ENCODE peak calls at places on chromosomes 3 and 15, in six cellular contexts. N is fibroblast of the aortic adventitia, G is left ventricle myocardium inferior, E is fibroblast of lung, I is prostate gland, B is bronchial epithelial cell. L is an unnamed sample.

GRCh38 chr3:10473581-10474438 is 31.6 kb downstream of the ATP2B2 start:
- DNase-seq in N (no peak), G (no peak), E (no peak), I (no peak), B (no peak), L (no peak)

GRCh38 chr3:60282840-60283239 is 968.4 kb downstream of the FHIT start:
- DNase-seq in N (no peak), G (no peak), E (no peak), I (no peak), B (no peak), L (no peak)

GRCh38 chr3:11757441-11757875 is 89.2 kb downstream of the TAMM41 start:
- DNase-seq in N (peak), G (no peak), E (peak), I (no peak), B (no peak), L (peak)

GRCh38 chr15:99430881-99431401 is 134.8 kb upstream of the MEF2A start:
- DNase-seq in N (no peak), G (peak), E (no peak), I (no peak), B (no peak), L (no peak)

GRCh38 chr3:95341314-95341713 is 1278.5 kb downstream of the NSUN3 start:
- DNase-seq in N (no peak), G (no peak), E (no peak), I (no peak), B (no peak), L (no peak)

GRCh38 chr3:38003371-38003816 is 12.8 kb downstream of the VILL start:
- DNase-seq in N (peak), G (peak), E (peak), I (peak), B (no peak), L (no peak)

GRCh38 chr3:182889948-182890629 is 90.2 kb downstream of the DCUN1D1 start:
- DNase-seq in N (no peak), G (no peak), E (peak), I (peak), B (peak), L (no peak)

GRCh38 chr3:154538566-154539360 is 108.8 kb upstream of the GPR149 start:
- DNase-seq in N (peak), G (no peak), E (no peak), I (no peak), B (peak), L (no peak)

GRCh38 chr3:106343841-106344240 is 475.0 kb upstream of the CBLB start:
- DNase-seq in N (no peak), G (no peak), E (no peak), I (no peak), B (no peak), L (no peak)

GRCh38 chr3:4776980-4777581 is 202.2 kb upstream of the BHLHE40 start:
- DNase-seq in N (peak), G (no peak), E (no peak), I (peak), B (peak), L (no peak)

GRCh38 chr3:25508433-25508832 is 80.4 kb downstream of the RARB start:
- DNase-seq in N (no peak), G (no peak), E (no peak), I (no peak), B (no peak), L (no peak)

GRCh38 chr3:128846501-128846900 is 32.9 kb upstream of the ACAD9 start:
- DNase-seq in N (no peak), G (no peak), E (no peak), I (no peak), B (no peak), L (no peak)

GRCh38 chr15:71049706-71050422 is 65.4 kb upstream of the THSD4 start:
- DNase-seq in N (peak), G (no peak), E (peak), I (no peak), B (peak), L (peak)

GRCh38 chr3:59877263-59877662 is 827.4 kb upstream of the CFAP20DC start:
- DNase-seq in N (no peak), G (no peak), E (no peak), I (no peak), B (no peak), L (no peak)

GRCh38 chr15:83816124-83816883 is 162.4 kb downstream of the ADAMTSL3 start:
- DNase-seq in N (no peak), G (no peak), E (no peak), I (no peak), B (no peak), L (no peak)

GRCh38 chr3:27885641-27886040 is 163.5 kb upstream of the EOMES start:
- DNase-seq in N (no peak), G (no peak), E (no peak), I (no peak), B (no peak), L (no peak)

GRCh38 chr3:134326760-134327593 is 47.3 kb downstream of the AMOTL2 start:
- DNase-seq in N (peak), G (peak), E (peak), I (no peak), B (peak), L (peak)

GRCh38 chr3:10941972-10942371 is 50.6 kb upstream of the SLC6A1 start:
- DNase-seq in N (no peak), G (no peak), E (no peak), I (no peak), B (peak), L (peak)

GRCh38 chr3:48655586-48655985 is 7.1 kb downstream of the CELSR3 start:
- DNase-seq in N (no peak), G (no peak), E (no peak), I (no peak), B (no peak), L (no peak)

GRCh38 chr15:47987461-47987860 is 133.3 kb upstream of the SLC24A5 start:
- DNase-seq in N (no peak), G (no peak), E (no peak), I (no peak), B (no peak), L (no peak)

GRCh38 chr15:26352406-26352805 is 420.5 kb downstream of the GABRB3 start:
- DNase-seq in N (no peak), G (no peak), E (no peak), I (no peak), B (no peak), L (no peak)

GRCh38 chr3:120450261-120450913 is 405 bp downstream of the FSTL1 start:
- DNase-seq in N (no peak), G (peak), E (peak), I (peak), B (no peak), L (no peak)

GRCh38 chr3:98500019-98500418 is 2.5 kb downstream of the OR5K2 start:
- DNase-seq in N (no peak), G (no peak), E (no peak), I (no peak), B (peak), L (no peak)

GRCh38 chr15:91891788-91892187 is 38.3 kb downstream of the SLCO3A1 start:
- DNase-seq in N (no peak), G (peak), E (no peak), I (no peak), B (no peak), L (no peak)

GRCh38 chr15:48644498-48644826 is 1.0 kb downstream of the FBN1 start:
- DNase-seq in N (peak), G (peak), E (peak), I (no peak), B (no peak), L (no peak)

GRCh38 chr15:92974183-92974915 is 74.2 kb downstream of the CHD2 start:
- DNase-seq in N (no peak), G (no peak), E (no peak), I (no peak), B (no peak), L (no peak)

GRCh38 chr3:72892081-72892763 is 4.4 kb downstream of the GXYLT2 start:
- DNase-seq in N (peak), G (no peak), E (peak), I (no peak), B (peak), L (peak)

GRCh38 chr3:144362126-144362525 is 390.5 kb downstream of the DIPK2A start:
- DNase-seq in N (no peak), G (no peak), E (peak), I (no peak), B (peak), L (no peak)

GRCh38 chr3:189160519-189161309 is 11.1 kb upstream of the TPRG1 start:
- DNase-seq in N (no peak), G (no peak), E (no peak), I (no peak), B (peak), L (no peak)

GRCh38 chr3:108202834-108203233 is 19.4 kb downstream of the IFT57 start:
- DNase-seq in N (no peak), G (no peak), E (no peak), I (no peak), B (no peak), L (peak)

GRCh38 chr3:158791259-158791920 is 10.5 kb upstream of the MFSD1 start:
- DNase-seq in N (peak), G (no peak), E (peak), I (no peak), B (peak), L (peak)

GRCh38 chr3:197478746-197479668 is 76.8 kb downstream of the BDH1 start:
- DNase-seq in N (no peak), G (no peak), E (no peak), I (no peak), B (peak), L (peak)

GRCh38 chr3:127209155-127209839 is 16.4 kb downstream of the PRR23E start:
- DNase-seq in N (no peak), G (no peak), E (no peak), I (no peak), B (no peak), L (no peak)

GRCh38 chr3:57758686-57759085 is 2.6 kb downstream of the SLMAP start:
- DNase-seq in N (peak), G (no peak), E (peak), I (no peak), B (peak), L (no peak)

GRCh38 chr3:187767266-187768032 is 22.2 kb upstream of the BCL6 start:
- DNase-seq in N (peak), G (no peak), E (peak), I (no peak), B (peak), L (peak)

DNA sequence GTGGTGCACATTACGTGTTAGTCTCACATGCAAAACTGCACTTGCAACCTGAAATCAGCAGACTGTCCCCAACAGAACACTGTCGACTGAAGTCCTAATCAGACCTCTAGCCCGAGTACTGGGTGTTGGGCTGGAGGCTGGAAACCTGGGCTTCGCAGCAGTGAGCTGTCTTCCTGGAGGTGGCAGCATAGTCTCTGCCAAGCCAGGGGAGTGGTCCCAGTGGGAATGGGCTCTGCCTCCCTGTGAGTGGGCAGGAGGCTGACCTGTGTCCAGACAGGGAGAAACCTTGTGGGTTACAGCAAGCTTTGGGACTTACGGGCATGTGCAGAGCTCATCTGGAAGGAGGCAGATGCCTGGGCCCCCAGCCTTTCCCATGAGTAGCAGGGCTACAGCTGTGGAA is 38.2 kb upstream of the MYZAP start:
- DNase-seq in N (no peak), G (no peak), E (no peak), I (no peak), B (no peak), L (no peak)
- TF ChIP-seq CTCF in N (no peak), G (no peak), E (no peak), I (no peak), B (no peak), L (no peak)

GRCh38 chr15:87099916-87100315 is 1020.2 kb downstream of the AGBL1 start:
- DNase-seq in N (no peak), G (no peak), E (no peak), I (no peak), B (peak), L (no peak)
- TF ChIP-seq CTCF in N (no peak), G (no peak), E (no peak), I (no peak), B (no peak), L (no peak)

GRCh38 chr15:52329980-52330379 is 34.4 kb upstream of the MYO5C start:
- DNase-seq in N (no peak), G (no peak), E (no peak), I (no peak), B (no peak), L (no peak)

GRCh38 chr15:52329150-52329549 is 33.5 kb upstream of the MYO5C start:
- DNase-seq in N (no peak), G (no peak), E (no peak), I (no peak), B (no peak), L (no peak)

GRCh38 chr15:52328680-52329079 is 33.1 kb upstream of the MYO5C start:
- DNase-seq in N (no peak), G (no peak), E (no peak), I (no peak), B (no peak), L (no peak)

GRCh38 chr15:52334491-52335160 is 39.0 kb upstream of the MYO5C start:
- DNase-seq in N (peak), G (no peak), E (no peak), I (no peak), B (peak), L (peak)

GRCh38 chr15:52331490-52332240 is 36.1 kb upstream of the MYO5C start:
- DNase-seq in N (peak), G (no peak), E (peak), I (peak), B (peak), L (peak)
- TF ChIP-seq CTCF in N (peak), G (peak), E (peak), I (peak), B (peak), L (peak)

GRCh38 chr15:69955240-69955894 is 142.3 kb downstream of the TLE3 start:
- DNase-seq in N (no peak), G (no peak), E (no peak), I (no peak), B (no peak), L (no peak)
- TF ChIP-seq CTCF in N (no peak), G (no peak), E (no peak), I (no peak), B (no peak), L (no peak)

GRCh38 chr15:80693682-80694623 is 1.2 kb upstream of the ABHD17C start:
- DNase-seq in N (no peak), G (no peak), E (peak), I (peak), B (no peak), L (no peak)

GRCh38 chr15:80697316-80697715 is 2.2 kb downstream of the ABHD17C start:
- DNase-seq in N (no peak), G (no peak), E (no peak), I (no peak), B (no peak), L (no peak)

GRCh38 chr15:80695099-80695910 is at the start of gene ABHD17C:
- DNase-seq in N (peak), G (peak), E (peak), I (peak), B (no peak), L (peak)

GRCh38 chr15:80694624-80695098 is 449 bp upstream of the ABHD17C start:
- DNase-seq in N (peak), G (peak), E (no peak), I (no peak), B (no peak), L (no peak)

GRCh38 chr15:80695911-80696651 is 971 bp downstream of the ABHD17C start:
- DNase-seq in N (peak), G (peak), E (peak), I (peak), B (peak), L (peak)
- TF ChIP-seq CTCF in N (peak), G (peak), E (peak), I (peak), B (peak), L (peak)

DNA sequence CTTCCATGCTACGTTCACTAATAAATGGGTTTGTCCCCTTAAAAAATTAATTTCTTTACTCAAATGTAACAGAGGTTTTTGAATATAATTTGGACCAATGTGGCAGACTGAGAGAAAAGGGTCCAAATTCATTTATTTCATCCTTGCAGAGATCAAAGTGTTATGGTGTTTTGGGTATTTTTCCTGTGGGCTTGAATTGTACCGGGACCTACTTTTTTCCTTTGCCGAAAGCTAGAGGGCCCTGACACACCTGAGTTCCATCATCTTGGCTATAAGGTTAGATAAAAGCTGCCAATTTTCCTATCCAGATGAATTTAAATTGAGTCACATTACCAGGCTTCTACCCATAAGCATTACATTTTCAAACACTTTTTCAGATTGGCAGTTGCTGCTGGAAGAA is 893 bp downstream of the CCNB2 start:
- DNase-seq in N (no peak), G (no peak), E (no peak), I (no peak), B (peak), L (no peak)
- TF ChIP-seq CTCF in N (peak), G (no peak), E (no peak), I (peak), B (peak), L (no peak)

DNA sequence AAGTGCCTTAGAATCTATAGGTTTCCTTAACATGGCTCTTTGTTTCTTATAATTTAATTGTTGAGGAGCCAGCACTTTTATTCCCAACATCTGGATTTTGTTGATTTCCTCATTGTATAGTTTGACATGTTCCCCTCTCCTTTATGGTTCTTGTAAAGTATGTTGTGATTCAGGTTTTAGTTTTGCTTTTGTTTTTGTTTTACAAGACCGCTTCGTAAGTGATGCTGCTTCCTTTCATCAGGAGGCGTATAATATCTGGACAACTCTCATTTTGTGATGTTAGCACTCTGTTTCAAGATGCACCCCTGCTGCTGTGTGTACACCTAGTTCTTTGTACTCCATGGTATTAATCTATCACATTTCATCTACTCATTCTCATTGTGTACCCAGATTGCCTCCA is 48.7 kb downstream of the SLC49A4 start:
- DNase-seq in N (no peak), G (no peak), E (no peak), I (no peak), B (no peak), L (no peak)
- TF ChIP-seq CTCF in N (no peak), G (no peak), E (no peak), I (no peak), B (no peak), L (no peak)

GRCh38 chr3:138417559-138417982 is 16.8 kb upstream of the ESYT3 start:
- DNase-seq in N (peak), G (peak), E (peak), I (peak), B (peak), L (peak)

GRCh38 chr3:138426211-138426610 is 8.2 kb upstream of the ESYT3 start:
- DNase-seq in N (peak), G (no peak), E (peak), I (no peak), B (no peak), L (no peak)

GRCh38 chr3:138418556-138419206 is 15.7 kb upstream of the ESYT3 start:
- DNase-seq in N (no peak), G (no peak), E (peak), I (no peak), B (no peak), L (no peak)

GRCh38 chr3:138423316-138423715 is 11.1 kb upstream of the ESYT3 start:
- DNase-seq in N (no peak), G (no peak), E (no peak), I (no peak), B (no peak), L (no peak)
- TF ChIP-seq CTCF in N (no peak), G (no peak), E (no peak), I (no peak), B (no peak), L (no peak)

L was measured in HFFc6.